ENCODE peak calls at places on chromosomes 6 and 20, in ten cellular contexts. T, L, S, U, W, Q, A, H, I and R are unnamed samples.

GRCh38 chr6:85923013-85923430 is 280.3 kb upstream of the SYNCRIP start:
- DNase-seq in L (no peak), W (no peak), I (no peak), T (peak; percentile 53), H (no peak), U (peak; percentile 27), Q (peak; percentile 27), S (peak; percentile 6), A (peak; percentile 5), R (peak; percentile 37)

GRCh38 chr6:157513004-157513603 is 132.1 kb downstream of the ZDHHC14 start:
- DNase-seq in A (no peak), U (no peak), L (no peak), S (no peak), I (no peak), T (no peak), Q (peak; percentile 49), W (no peak), H (no peak), R (no peak)

GRCh38 chr20:64193058-64193457 is 28.8 kb downstream of the MYT1 start:
- DNase-seq in W (no peak), I (no peak), L (no peak), S (no peak), U (no peak), H (no peak), A (no peak), Q (no peak), T (no peak), R (no peak)

GRCh38 chr6:122710908-122711307 is 68.6 kb upstream of the FABP7 start:
- DNase-seq in A (no peak), Q (no peak), S (no peak), T (no peak), W (no peak), I (no peak), H (no peak), U (no peak), L (no peak), R (no peak)

GRCh38 chr20:31842471-31843157 is 2.8 kb downstream of the FOXS1 start:
- DNase-seq in U (no peak), T (peak; percentile 68), I (no peak), S (no peak), Q (no peak), L (no peak), W (no peak), A (no peak), H (no peak), R (no peak)

GRCh38 chr20:11676618-11677289 is 240.9 kb upstream of the BTBD3 start:
- DNase-seq in S (peak; percentile 20), I (no peak), W (no peak), T (peak; percentile 64), U (peak; percentile 19), H (peak; percentile 31), Q (peak; percentile 48), L (peak; percentile 23), A (no peak), R (peak; percentile 66)

GRCh38 chr6:141955621-141956020 is 177.1 kb upstream of the GJE1 start:
- DNase-seq in I (no peak), T (no peak), U (no peak), W (no peak), H (no peak), Q (no peak), S (no peak), L (no peak), A (no peak), R (no peak)

GRCh38 chr6:10429638-10430427 is 15.0 kb upstream of the TFAP2A start:
- DNase-seq in W (no peak), I (no peak), L (no peak), U (peak; percentile 59), A (peak; percentile 35), Q (no peak), S (no peak), H (no peak), T (peak; percentile 78), R (no peak)

GRCh38 chr6:141164042-141164748 is 968.5 kb upstream of the GJE1 start:
- DNase-seq in S (no peak), W (no peak), H (no peak), A (no peak), U (no peak), L (no peak), T (no peak), Q (no peak), I (no peak), R (no peak)

GRCh38 chr6:111357680-111358079 is 125.3 kb downstream of the REV3L start:
- DNase-seq in L (no peak), S (no peak), U (no peak), W (no peak), Q (no peak), T (no peak), H (no peak), A (no peak), I (no peak), R (no peak)